ENCODE peak calls at places on chromosomes 5 and 9, in five cellular contexts. U is mammary epithelial cell, N is MM.1S, T is PC-3, Q is SK-N-SH. K is an unnamed sample.

GRCh38 chr9:73906671-73907070 is 590.5 kb upstream of the RORB start:
- DNase-seq in U (no peak), N (no peak), T (no peak), Q (no peak), K (no peak)

GRCh38 chr5:59956130-59956773 is 62.7 kb upstream of the PDE4D start:
- DNase-seq in U (no peak), N (no peak), T (no peak), Q (no peak), K (no peak)

GRCh38 chr9:98644011-98644410 is 64.7 kb downstream of the GABBR2 start:
- DNase-seq in U (no peak), N (no peak), T (no peak), Q (no peak), K (no peak)

GRCh38 chr9:129258124-129258822 is 80.2 kb upstream of the IER5L start:
- DNase-seq in U (peak), N (peak), T (peak), Q (peak), K (no peak)

GRCh38 chr9:108802967-108803366 is 52.8 kb downstream of the ACTL7B start:
- DNase-seq in U (no peak), N (no peak), T (no peak), Q (no peak), K (no peak)

GRCh38 chr9:91186311-91187101 is 175.2 kb downstream of the AUH start:
- DNase-seq in U (peak), N (no peak), T (peak), Q (no peak), K (no peak)

GRCh38 chr5:149320791-149321330 is 24.4 kb upstream of the GRPEL2 start:
- DNase-seq in U (peak), N (no peak), T (peak), Q (peak), K (no peak)

GRCh38 chr9:109817846-109818472 is 38.0 kb downstream of the PALM2AKAP2 start:
- DNase-seq in U (peak), N (peak), T (peak), Q (peak), K (peak)

GRCh38 chr5:170273968-170274710 is 23.4 kb downstream of the LCP2 start:
- DNase-seq in U (peak), N (peak), T (peak), Q (peak), K (peak)

GRCh38 chr9:95516221-95516735 is 493 bp downstream of the PTCH1 start:
- DNase-seq in U (no peak), N (peak), T (no peak), Q (peak), K (no peak)

GRCh38 chr5:2898661-2899060 is 147.2 kb upstream of the IRX2 start:
- DNase-seq in U (no peak), N (no peak), T (no peak), Q (no peak), K (no peak)

GRCh38 chr5:151022511-151023018 is 2.2 kb downstream of the GPX3 start:
- DNase-seq in U (peak), N (no peak), T (peak), Q (no peak), K (no peak)

GRCh38 chr5:42216904-42217303 is 206.3 kb upstream of the GHR start:
- DNase-seq in U (no peak), N (peak), T (no peak), Q (no peak), K (no peak)

GRCh38 chr9:37408933-37409710 is 13.4 kb upstream of the GRHPR start:
- DNase-seq in U (no peak), N (peak), T (no peak), Q (no peak), K (peak)

GRCh38 chr5:128551476-128551875 is 13.4 kb upstream of the FBN2 start:
- DNase-seq in U (no peak), N (no peak), T (no peak), Q (no peak), K (no peak)

GRCh38 chr9:79408200-79408599 is 163.6 kb upstream of the TLE4 start:
- DNase-seq in U (no peak), N (no peak), T (no peak), Q (no peak), K (no peak)
- H3K27ac ChIP-seq in U (no peak), N (no peak), T (no peak), Q (no peak), K (no peak)

GRCh38 chr9:18477719-18478118 is 3.8 kb downstream of the ADAMTSL1 start:
- DNase-seq in U (no peak), N (no peak), T (no peak), Q (no peak), K (no peak)
- H3K9ac ChIP-seq in U (no peak), N (no peak), T (no peak), Q (peak), K (no peak)

DNA sequence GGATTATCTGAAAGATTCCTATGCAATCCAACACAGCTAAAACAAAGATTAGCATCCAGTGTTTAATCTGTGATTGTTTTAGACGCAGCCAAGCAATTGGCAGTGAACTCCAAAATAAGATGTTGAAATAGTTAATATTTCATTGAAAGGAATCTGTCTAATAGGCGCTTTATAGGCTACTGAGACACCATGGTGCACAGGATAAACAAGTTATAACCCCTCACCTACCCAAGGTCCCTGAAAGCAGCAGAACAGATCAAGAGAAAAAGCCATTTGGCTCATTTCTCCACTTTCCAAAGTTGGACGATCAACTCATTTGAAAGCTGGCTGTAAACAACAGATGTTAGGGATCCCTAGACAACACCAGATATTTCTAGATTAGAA is 4.9 kb downstream of the PUM3 start:
- DNase-seq in U (no peak), N (no peak), T (no peak), Q (no peak), K (no peak)
- H3K27ac ChIP-seq in U (no peak), N (no peak), T (no peak), Q (peak), K (peak)

DNA sequence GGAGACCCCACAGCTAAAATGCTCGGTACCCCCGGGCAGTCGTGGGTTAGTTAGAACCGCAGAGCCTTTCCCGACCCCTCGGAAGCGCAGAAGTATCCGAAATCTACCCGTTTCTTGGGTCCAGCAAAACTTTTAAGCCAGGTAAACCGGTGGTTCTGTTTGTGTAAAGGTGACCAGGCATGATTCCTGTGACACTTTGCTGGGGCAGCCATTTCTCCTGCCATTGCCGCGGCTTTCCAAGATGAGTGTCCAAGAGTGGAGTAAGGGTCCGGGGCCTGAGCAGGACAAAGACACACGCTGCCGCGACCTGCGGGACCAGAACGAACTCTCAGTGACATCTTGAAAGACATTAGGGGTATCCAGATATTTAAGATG is 655 bp downstream of the MARVELD2 start:
- DNase-seq in U (peak), N (no peak), T (peak), Q (no peak), K (peak)
- H3K9ac ChIP-seq in U (peak), N (no peak), T (peak), Q (no peak), K (no peak)

DNA sequence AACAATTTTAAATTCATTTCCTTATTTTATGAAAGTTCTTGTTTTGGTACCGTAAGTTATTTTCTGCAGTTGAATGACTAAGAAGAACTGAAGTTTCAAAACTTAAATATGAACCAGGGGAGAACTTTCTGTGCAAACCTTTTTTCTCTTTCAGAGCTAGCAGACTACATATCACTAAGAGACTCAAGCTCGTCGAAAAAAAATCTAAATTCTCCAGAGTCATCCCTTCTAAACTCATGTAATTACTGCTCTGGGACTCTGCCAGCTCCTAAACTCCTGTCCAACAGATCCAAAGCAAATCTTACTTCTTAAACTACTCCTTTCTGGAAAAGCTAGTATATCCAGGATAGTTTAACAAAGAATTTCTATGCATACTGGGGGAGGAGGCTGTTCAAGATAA is 87.0 kb upstream of the NR5A1 start:
- DNase-seq in U (no peak), N (no peak), T (no peak), Q (no peak), K (no peak)
- H3K27ac ChIP-seq in U (no peak), N (no peak), T (no peak), Q (no peak), K (no peak)

GRCh38 chr9:101029300-101030021 is 934 bp downstream of the PLPPR1 start:
- DNase-seq in U (no peak), N (no peak), T (no peak), Q (peak), K (no peak)

GRCh38 chr9:101028346-101029299 is at the start of gene PLPPR1:
- DNase-seq in U (peak), N (peak), T (no peak), Q (peak), K (no peak)

GRCh38 chr9:101026824-101027223 is 1.7 kb upstream of the PLPPR1 start:
- DNase-seq in U (no peak), N (no peak), T (no peak), Q (no peak), K (no peak)

GRCh38 chr9:101027246-101027645 is 1.3 kb upstream of the PLPPR1 start:
- DNase-seq in U (no peak), N (no peak), T (no peak), Q (no peak), K (no peak)

DNA sequence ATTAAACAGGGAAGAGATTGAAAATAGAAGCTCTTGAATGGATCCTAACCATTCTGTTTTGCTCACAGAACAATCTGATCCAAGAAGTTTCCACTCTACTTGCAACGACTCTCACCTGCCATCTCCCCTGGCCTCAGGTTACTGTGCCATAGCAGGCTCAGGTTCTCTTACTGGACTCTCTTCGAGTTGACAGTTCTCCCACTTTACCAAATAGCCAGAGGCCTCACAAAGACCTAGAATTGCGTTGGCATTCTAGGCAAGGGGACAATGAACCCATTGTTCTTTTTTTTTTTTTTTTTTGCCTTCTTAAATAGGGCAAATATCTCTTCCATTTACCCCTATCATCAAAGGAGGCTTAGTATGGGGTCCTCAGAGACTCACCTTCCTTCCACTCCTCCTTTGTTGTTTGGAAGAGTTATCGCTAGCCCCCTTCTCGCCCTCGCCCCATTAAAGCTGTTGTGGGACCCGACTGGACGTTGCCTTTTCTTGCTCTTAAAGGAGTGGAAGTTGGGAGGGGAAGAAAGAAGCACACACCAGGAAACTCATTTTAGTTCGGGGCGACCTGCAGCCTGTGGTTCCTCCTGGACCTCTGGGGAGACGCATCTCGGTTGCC is 688 bp upstream of the PLPPR1 start:
- DNase-seq in U (peak), N (no peak), T (no peak), Q (no peak), K (no peak)
- H3K9ac ChIP-seq in U (no peak), N (peak), T (no peak), Q (no peak), K (no peak)

GRCh38 chr9:137302176-137303030 is at the start of gene NRARP:
- DNase-seq in U (peak), N (peak), T (peak), Q (peak), K (peak)
- H3K27ac ChIP-seq in U (peak), N (no peak), T (peak), Q (peak), K (no peak)

GRCh38 chr5:32584651-32585050 is 706 bp upstream of the SUB1 start:
- DNase-seq in U (no peak), N (no peak), T (no peak), Q (no peak), K (no peak)

GRCh38 chr5:32583582-32584232 is 1.6 kb upstream of the SUB1 start:
- DNase-seq in U (peak), N (peak), T (no peak), Q (no peak), K (peak)

GRCh38 chr5:32586251-32586642 is 890 bp downstream of the SUB1 start:
- DNase-seq in U (no peak), N (peak), T (no peak), Q (no peak), K (no peak)

GRCh38 chr5:32585446-32586250 is at the start of gene SUB1:
- DNase-seq in U (peak), N (peak), T (peak), Q (peak), K (peak)

DNA sequence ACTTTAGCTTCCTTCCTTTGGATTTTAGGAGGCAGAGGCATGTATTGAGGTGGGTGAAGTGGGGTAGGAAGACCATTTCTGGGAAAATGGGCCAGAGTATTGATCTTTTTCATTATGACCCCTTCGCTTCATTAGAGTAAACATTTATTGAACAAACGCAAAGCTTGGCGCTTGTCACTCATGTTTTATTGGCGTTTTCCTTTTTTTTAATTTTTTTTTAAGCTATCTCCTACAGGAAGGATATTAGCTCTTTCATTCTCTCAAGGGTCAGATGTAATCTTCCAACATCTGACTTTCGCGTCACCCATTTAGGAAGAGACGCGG is 273 bp upstream of the SUB1 start:
- DNase-seq in U (no peak), N (no peak), T (no peak), Q (no peak), K (no peak)
- H3K9ac ChIP-seq in U (no peak), N (peak), T (peak), Q (peak), K (no peak)

GRCh38 chr9:88418025-88418424 is 29.8 kb downstream of the SPIN1 start:
- DNase-seq in U (no peak), N (no peak), T (no peak), Q (no peak), K (no peak)
- H3K27ac ChIP-seq in U (no peak), N (no peak), T (no peak), Q (no peak), K (no peak)

GRCh38 chr5:132961887-132962286 is 1.5 kb downstream of the AFF4 start:
- DNase-seq in U (peak), N (no peak), T (peak), Q (no peak), K (peak)
- H3K9ac ChIP-seq in U (peak), N (peak), T (peak), Q (peak), K (peak)

K was measured in Karpas-422.